ENCODE peak calls at places on chromosomes 3 and 15, in four cellular contexts. G is iris pigment epithelial cell; P is stimulated activated naive CD4-positive, alpha-beta T cell; F is left cardiac atrium. A is an unnamed sample.

GRCh38 chr3:108202080-108202479 is 20.1 kb downstream of the IFT57 start:
- DNase-seq in G (no peak), F (no peak), P (no peak), A (no peak)

GRCh38 chr3:38793721-38794120 is 22.3 kb downstream of the SCN10A start:
- DNase-seq in P (no peak), F (no peak), G (no peak), A (no peak)

GRCh38 chr15:69398541-69398940 is 15.6 kb upstream of the KIF23 start:
- DNase-seq in F (no peak), G (peak), P (no peak), A (no peak)

GRCh38 chr15:85401108-85401765 is 20.8 kb downstream of the AKAP13 start:
- DNase-seq in P (no peak), G (no peak), F (no peak), A (no peak)

GRCh38 chr3:172135766-172136729 is 96.7 kb downstream of the FNDC3B start:
- DNase-seq in P (no peak), G (peak), F (no peak), A (no peak)

GRCh38 chr3:51355891-51356578 is 29.1 kb upstream of the MANF start:
- DNase-seq in G (no peak), F (no peak), P (no peak), A (no peak)

GRCh38 chr3:66450389-66451022 is 50.3 kb downstream of the LRIG1 start:
- DNase-seq in G (peak), F (peak), P (no peak), A (no peak)

GRCh38 chr3:127114337-127115070 is 78.4 kb upstream of the PRR23E start:
- DNase-seq in F (no peak), P (no peak), G (no peak), A (no peak)

GRCh38 chr3:141050913-141051632 is at the start of gene SPSB4:
- DNase-seq in P (no peak), G (peak), F (peak), A (no peak)

GRCh38 chr3:160130950-160131349 is 94.3 kb upstream of the C3orf80 start:
- DNase-seq in F (no peak), P (no peak), G (peak), A (no peak)

GRCh38 chr15:44340410-44340809 is 51.9 kb downstream of the GOLM2 start:
- DNase-seq in P (no peak), G (peak), F (no peak), A (no peak)

GRCh38 chr3:1183320-1184048 is 90.7 kb downstream of the CNTN6 start:
- DNase-seq in G (peak), F (no peak), P (no peak), A (no peak)

GRCh38 chr15:69760890-69761568 is 308.4 kb downstream of the RPLP1 start:
- DNase-seq in F (peak), P (peak), G (peak), A (peak)

GRCh38 chr3:191329654-191330308 is 545 bp downstream of the UTS2B start:
- DNase-seq in G (peak), P (peak), F (peak), A (no peak)

GRCh38 chr15:75208501-75209288 is 7.0 kb downstream of the C15orf39 start:
- DNase-seq in G (no peak), P (no peak), F (no peak), A (no peak)

GRCh38 chr3:47310391-47310790 is 27.6 kb downstream of the KLHL18 start:
- DNase-seq in F (no peak), P (no peak), G (no peak), A (no peak)

GRCh38 chr15:80090879-80091503 is 31.5 kb downstream of the ZFAND6 start:
- DNase-seq in F (no peak), G (peak), P (no peak), A (no peak)

GRCh38 chr15:74234598-74234875 is 1.6 kb upstream of the CCDC33 start:
- DNase-seq in P (no peak), F (no peak), G (no peak), A (no peak)

GRCh38 chr15:47663106-47663505 is 54.2 kb upstream of the SEMA6D start:
- DNase-seq in F (no peak), P (no peak), G (no peak), A (no peak)

GRCh38 chr3:17257269-17257668 is 372.5 kb downstream of the PLCL2 start:
- DNase-seq in P (no peak), F (no peak), G (no peak), A (no peak)

GRCh38 chr3:149368850-149369497 is 8.5 kb downstream of the TM4SF1 start:
- DNase-seq in P (no peak), F (no peak), G (no peak), A (no peak)

GRCh38 chr15:59223736-59224135 is 17.1 kb downstream of the LDHAL6B start:
- DNase-seq in F (no peak), P (no peak), G (peak), A (no peak)